ENCODE peak calls at places on chromosomes 4 and X, in seven cellular contexts. R is GM23248, H is uterus, N is MM.1S, V is lower lobe of right lung, I is ascending aorta, D is Panc1. A is an unnamed sample.

GRCh38 chrX:7941390-7942042 is 14.3 kb upstream of the PNPLA4 start:
- DNase-seq in H (no peak), D (no peak), V (no peak), R (peak; percentile 12), N (no peak), I (no peak), A (no peak)

GRCh38 chrX:113392355-113392754 is 551.7 kb upstream of the AMOT start:
- DNase-seq in I (no peak), D (no peak), N (no peak), H (no peak), R (no peak), V (no peak), A (no peak)

GRCh38 chrX:150863191-150863590 is 35.3 kb downstream of the CD99L2 start:
- DNase-seq in N (no peak), H (no peak), I (no peak), D (no peak), V (no peak), R (no peak), A (no peak)

GRCh38 chr4:119733431-119733830 is 104.8 kb upstream of the PDE5A start:
- DNase-seq in I (no peak), V (no peak), N (no peak), D (no peak), R (no peak), H (no peak), A (no peak)

GRCh38 chrX:15674514-15674898 is 9.9 kb upstream of the CLTRN start:
- DNase-seq in D (no peak), I (peak; percentile 94), N (peak; percentile 91), R (peak; percentile 94), H (peak; percentile 95), V (peak; percentile 96), A (peak; percentile 97)

GRCh38 chrX:52979568-52979967 is 21.2 kb upstream of the FAM156A start:
- DNase-seq in V (no peak), R (no peak), D (no peak), N (no peak), I (no peak), H (no peak), A (no peak)

GRCh38 chrX:30637874-30638793 is 15.1 kb upstream of the GK start:
- DNase-seq in V (no peak), N (no peak), H (no peak), I (no peak), R (no peak), D (no peak), A (no peak)

GRCh38 chr4:174521800-174522182 is 497 bp downstream of the HPGD start:
- DNase-seq in N (peak; percentile 57), V (peak; percentile 55), H (peak; percentile 16), D (no peak), I (no peak), R (peak; percentile 15), A (no peak)

GRCh38 chr4:176185068-176185467 is 10.3 kb downstream of the SPATA4 start:
- DNase-seq in D (no peak), N (no peak), I (no peak), V (no peak), R (peak; percentile 88), H (no peak), A (no peak)

GRCh38 chrX:109735241-109735744 is 2.2 kb upstream of the ACSL4 start:
- DNase-seq in D (no peak), H (no peak), N (no peak), V (no peak), R (no peak), I (no peak), A (no peak)

GRCh38 chr4:55854132-55854531 is 684 bp downstream of the EXOC1 start:
- DNase-seq in H (no peak), I (no peak), N (no peak), D (no peak), R (peak; percentile 34), V (no peak), A (no peak)

GRCh38 chr4:182307746-182308145 is 64.5 kb downstream of the TENM3 start:
- DNase-seq in H (no peak), V (no peak), R (peak; percentile 12), N (no peak), I (no peak), D (no peak), A (no peak)

GRCh38 chr4:174154455-174154854 is 129.0 kb downstream of the FBXO8 start:
- DNase-seq in N (no peak), I (no peak), H (no peak), V (no peak), D (no peak), R (peak; percentile 89), A (no peak)

GRCh38 chrX:13511557-13512330 is 57.7 kb upstream of the EGFL6 start:
- DNase-seq in R (no peak), N (no peak), I (no peak), D (no peak), H (no peak), V (no peak), A (no peak)

GRCh38 chr4:6673660-6674499 is 19.8 kb upstream of the S100P start:
- DNase-seq in R (peak; percentile 99), D (peak; percentile 77), H (peak; percentile 95), N (peak; percentile 96), V (peak; percentile 97), I (peak; percentile 84), A (peak; percentile 92)

GRCh38 chrX:118215346-118215745 is 98.7 kb upstream of the KLHL13 start:
- DNase-seq in I (no peak), H (no peak), N (no peak), D (no peak), V (no peak), R (no peak), A (no peak)

GRCh38 chr4:3771167-3771809 is 5.1 kb downstream of the ADRA2C start:
- DNase-seq in V (no peak), N (no peak), I (no peak), D (no peak), R (no peak), H (no peak), A (no peak)

GRCh38 chrX:134484039-134484438 is 24.1 kb downstream of the HPRT1 start:
- DNase-seq in H (no peak), R (peak; percentile 45), D (peak; percentile 43), V (no peak), I (no peak), N (peak; percentile 57), A (no peak)

GRCh38 chrX:55759478-55759877 is 41.9 kb downstream of the RRAGB start:
- DNase-seq in N (no peak), I (no peak), H (no peak), V (no peak), R (no peak), D (no peak), A (no peak)

GRCh38 chr4:110586137-110586850 is 36.6 kb downstream of the PITX2 start:
- DNase-seq in N (peak; percentile 43), H (no peak), V (no peak), R (peak; percentile 87), D (peak; percentile 12), I (no peak), A (no peak)

GRCh38 chrX:63764946-63765345 is 20.1 kb downstream of the ARHGEF9 start:
- DNase-seq in R (peak; percentile 54), D (no peak), N (no peak), V (no peak), I (no peak), H (no peak), A (no peak)

GRCh38 chr4:121822796-121823504 is 733 bp downstream of the CCNA2 start:
- DNase-seq in I (no peak), V (peak; percentile 46), R (peak; percentile 64), H (peak; percentile 22), N (peak; percentile 67), D (no peak), A (no peak)

GRCh38 chr4:20095805-20096541 is 155.7 kb upstream of the SLIT2 start:
- DNase-seq in I (no peak), N (no peak), D (no peak), V (no peak), R (peak; percentile 32), H (no peak), A (no peak)

DNA sequence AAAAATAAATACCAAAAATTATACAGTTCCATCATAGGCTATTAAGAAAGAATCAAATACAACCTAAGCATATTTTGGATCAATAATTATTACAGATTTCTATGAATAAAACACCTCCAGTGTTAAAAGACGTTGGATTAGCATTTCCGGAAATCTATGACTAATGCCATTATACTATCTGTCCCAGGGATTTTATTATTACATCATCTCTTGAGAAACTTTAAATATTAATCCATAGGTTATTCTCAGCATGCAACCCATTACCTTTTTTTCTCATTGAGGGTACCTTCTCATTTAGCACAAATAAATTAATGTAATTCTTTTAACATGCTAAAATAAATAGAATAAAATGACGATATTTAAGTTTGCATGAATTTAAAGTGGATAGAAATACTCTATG is 44.6 kb downstream of the CXorf58 start:
- DNase-seq in R (no peak), D (no peak), N (no peak), I (no peak), V (no peak), H (no peak), A (no peak)
- H3K27ac ChIP-seq in R (no peak overlapping the region), D (no peak overlapping the region), N (no peak overlapping the region), I (no peak overlapping the region), V (no peak overlapping the region), H (no peak overlapping the region), A (no peak overlapping the region)

GRCh38 chr4:23889368-23889767 is 479 bp downstream of the PPARGC1A start:
- DNase-seq in V (no peak), H (no peak), N (no peak), D (no peak), R (peak; percentile 15), I (no peak), A (no peak)
- H3K4me3 ChIP-seq in V (peak overlapping the region; percentile 56), H (peak overlapping the region; percentile 42), N (peak overlapping the region; percentile 89), D (peak overlapping the region; percentile 20), R (peak overlapping the region; percentile 73), I (peak overlapping the region; percentile 58), A (peak overlapping the region; percentile 76)

GRCh38 chr4:85783483-85783882 is 308.5 kb downstream of the ARHGAP24 start:
- DNase-seq in R (peak; percentile 95), H (no peak), D (no peak), V (no peak), N (no peak), I (no peak), A (no peak)

GRCh38 chr4:85778809-85779124 is 303.8 kb downstream of the ARHGAP24 start:
- DNase-seq in D (no peak), N (no peak), R (peak; percentile 67), I (no peak), V (no peak), H (no peak), A (no peak)

GRCh38 chr4:85777908-85778808 is 303.2 kb downstream of the ARHGAP24 start:
- DNase-seq in I (no peak), R (peak; percentile 44), N (peak; percentile 15), V (no peak), H (no peak), D (no peak), A (no peak)

GRCh38 chr4:85779165-85779564 is 304.2 kb downstream of the ARHGAP24 start:
- DNase-seq in D (no peak), R (peak; percentile 80), I (no peak), N (no peak), H (no peak), V (no peak), A (no peak)

DNA sequence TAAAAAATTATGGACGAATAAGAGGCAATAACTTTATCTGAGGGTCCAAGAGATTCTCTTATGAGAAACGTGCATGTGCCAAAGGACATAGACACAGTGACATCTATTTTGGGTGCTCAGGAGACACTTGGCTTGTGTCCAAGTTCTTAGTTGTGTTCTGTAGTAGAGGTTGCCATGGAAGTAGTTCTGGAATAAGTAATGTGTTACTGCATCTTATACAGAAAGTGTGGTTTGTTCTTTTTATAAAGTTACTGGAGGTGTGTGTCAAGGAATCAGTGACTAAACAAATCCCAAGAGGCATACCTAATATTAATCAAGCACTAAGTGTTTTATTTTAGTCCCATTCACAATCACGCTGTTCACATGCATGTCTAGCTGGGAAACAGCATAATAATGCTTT is 305.7 kb downstream of the ARHGAP24 start:
- DNase-seq in N (no peak), H (no peak), I (no peak), V (no peak), D (no peak), R (peak; percentile 69), A (no peak)
- H3K4me1 ChIP-seq in N (no peaks in the 10 kb centered on the region), H (no peaks in the 10 kb centered on the region), I (no peaks in the 10 kb centered on the region), V (peaks cover 11% of the 10 kb centered on the region), D (peaks cover 3% of the 10 kb centered on the region), R (peaks cover 74% of the 10 kb centered on the region), A (peaks cover 8% of the 10 kb centered on the region)

GRCh38 chrX:42920752-42921151 is 142.8 kb upstream of the PPP1R2C start:
- DNase-seq in V (no peak), I (no peak), D (no peak), H (no peak), N (no peak), R (no peak), A (no peak)
- H3K27ac ChIP-seq in V (no peak overlapping the region), I (no peak overlapping the region), D (no peak overlapping the region), H (no peak overlapping the region), N (no peak overlapping the region), R (no peak overlapping the region), A (no peak overlapping the region)